ENCODE peak calls at places on chromosomes 2 and 18, in five cellular contexts. F, C, W, B and J are unnamed samples.

GRCh38 chr18:13440277-13441248 is 222.0 kb downstream of the LDLRAD4 start:
- DNase-seq in F (no peak), C (no peak), W (no peak), B (no peak), J (no peak)

GRCh38 chr2:176093145-176093888 is 796 bp downstream of the HOXD13 start:
- DNase-seq in F (no peak), C (no peak), W (no peak), B (no peak), J (no peak)

GRCh38 chr2:46939596-46940359 is 24.2 kb upstream of the MCFD2 start:
- DNase-seq in F (no peak), C (no peak), W (no peak), B (peak), J (no peak)

GRCh38 chr18:11544060-11544633 is 65.2 kb upstream of the SLC35G4 start:
- DNase-seq in F (no peak), C (no peak), W (no peak), B (no peak), J (no peak)

GRCh38 chr18:62281684-62282083 is 43.4 kb upstream of the TNFRSF11A start:
- DNase-seq in F (peak), C (no peak), W (no peak), B (no peak), J (no peak)

GRCh38 chr2:156401863-156402262 is 34.3 kb upstream of the GPD2 start:
- DNase-seq in F (no peak), C (no peak), W (peak), B (peak), J (no peak)

GRCh38 chr2:181036848-181037603 is 56.6 kb downstream of the UBE2E3 start:
- DNase-seq in F (peak), C (no peak), W (no peak), B (no peak), J (no peak)

GRCh38 chr18:40877096-40877495 is 1077.9 kb upstream of the PIK3C3 start:
- DNase-seq in F (peak), C (no peak), W (no peak), B (no peak), J (no peak)

GRCh38 chr18:74990563-74991081 is 218.3 kb downstream of the PTGR3 start:
- DNase-seq in F (peak), C (no peak), W (no peak), B (no peak), J (no peak)

GRCh38 chr2:190970872-190971506 is 43.0 kb downstream of the STAT1 start:
- DNase-seq in F (no peak), C (no peak), W (no peak), B (no peak), J (no peak)

GRCh38 chr2:190973726-190974628 is 40.0 kb downstream of the STAT1 start:
- DNase-seq in F (no peak), C (no peak), W (no peak), B (no peak), J (no peak)

GRCh38 chr2:190972213-190972612 is 41.8 kb downstream of the STAT1 start:
- DNase-seq in F (no peak), C (no peak), W (no peak), B (no peak), J (no peak)

GRCh38 chr2:190973262-190973661 is 40.7 kb downstream of the STAT1 start:
- DNase-seq in F (no peak), C (no peak), W (no peak), B (no peak), J (no peak)

DNA sequence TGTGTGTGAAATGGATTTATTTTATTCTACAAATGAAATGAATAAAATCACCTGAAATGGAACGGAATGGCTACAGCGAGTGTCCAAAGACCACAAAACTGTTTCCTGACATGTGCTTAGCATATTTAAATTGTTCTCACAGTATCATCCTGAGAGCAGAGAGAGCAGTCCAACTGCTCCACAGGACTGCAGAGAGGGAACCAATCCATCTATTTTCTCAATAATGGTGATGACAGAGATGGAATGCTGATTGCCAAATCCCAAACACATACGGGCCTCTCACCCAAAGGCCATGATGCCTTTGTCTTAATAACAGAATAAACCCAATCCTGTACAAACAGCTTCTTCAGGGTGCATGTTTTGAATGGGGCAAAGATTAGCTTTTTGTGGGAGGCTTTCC is 41.1 kb downstream of the STAT1 start:
- DNase-seq in F (no peak), C (no peak), W (no peak), B (no peak), J (no peak)
- TF ChIP-seq BHLHE40 in F (no peak), C (no peak), W (no peak), B (no peak), J (no peak)

GRCh38 chr2:112121682-112122254 is 16.4 kb upstream of the FBLN7 start:
- DNase-seq in F (peak), C (peak), W (peak), B (peak), J (peak)
- TF ChIP-seq BHLHE40 in F (no peak), C (no peak), W (no peak), B (no peak), J (no peak)

DNA sequence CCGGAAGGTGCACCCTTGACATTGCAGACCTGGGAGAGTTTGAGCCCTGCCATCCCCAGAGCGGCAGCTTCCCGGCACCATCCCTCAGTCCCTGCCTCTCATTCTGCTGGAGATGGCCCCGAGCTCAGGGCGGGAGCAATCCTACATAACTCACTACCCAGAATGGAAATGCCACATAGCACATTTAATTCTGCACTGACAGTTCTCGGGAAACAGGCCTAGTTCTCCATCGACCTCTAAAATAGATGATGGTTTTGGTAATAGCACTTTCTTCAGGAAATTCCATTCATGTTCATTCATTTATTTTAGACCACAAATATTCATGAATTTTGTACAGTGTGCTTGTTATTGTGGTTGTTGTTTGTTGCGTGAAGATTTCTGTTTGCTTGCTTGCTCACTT is 92.9 kb upstream of the SLC14A2 start:
- DNase-seq in F (peak), C (no peak), W (no peak), B (no peak), J (no peak)
- TF ChIP-seq BHLHE40 in F (no peak), C (no peak), W (no peak), B (no peak), J (no peak)

GRCh38 chr18:54440292-54440691 is 82.6 kb downstream of the C18orf54 start:
- DNase-seq in F (no peak), C (no peak), W (peak), B (no peak), J (no peak)

GRCh38 chr18:54444309-54444914 is 86.7 kb downstream of the C18orf54 start:
- DNase-seq in F (peak), C (peak), W (peak), B (peak), J (peak)
- TF ChIP-seq BHLHE40 in F (no peak), C (no peak), W (no peak), B (no peak), J (no peak)

GRCh38 chr18:43578636-43579203 is 301.4 kb upstream of the SYT4 start:
- DNase-seq in F (no peak), C (no peak), W (no peak), B (no peak), J (no peak)
- TF ChIP-seq BHLHE40 in F (no peak), C (no peak), W (no peak), B (no peak), J (no peak)